ENCODE peak calls at places on chromosomes 1 and 21, in nine cellular contexts. H, D, I, J, F, X, E, C and B are unnamed samples. For H3K4me1, the result is how much of the 10 kb centered on the place peaks cover.

GRCh38 chr1:242784807-242785206 is 260.3 kb upstream of the PLD5 start:
- DNase-seq in H (no peak), D (no peak), I (no peak), J (no peak), F (no peak), X (peak), E (no peak), C (no peak), B (no peak)

GRCh38 chr1:157112186-157112867 is 12.7 kb upstream of the ETV3L start:
- DNase-seq in H (no peak), D (no peak), I (no peak), J (no peak), F (no peak), X (no peak), E (no peak), C (peak), B (no peak)

GRCh38 chr1:7258622-7259135 is 473.4 kb downstream of the CAMTA1 start:
- DNase-seq in H (no peak), D (no peak), I (no peak), J (no peak), F (no peak), X (no peak), E (peak), C (peak), B (no peak)

GRCh38 chr1:113684153-113684541 is 75.1 kb downstream of the PHTF1 start:
- DNase-seq in H (no peak), D (no peak), I (no peak), J (no peak), F (peak), X (no peak), E (peak), C (peak), B (no peak)

GRCh38 chr1:182185147-182185546 is 123.6 kb upstream of the ZNF648 start:
- DNase-seq in H (no peak), D (no peak), I (no peak), J (no peak), F (no peak), X (no peak), E (no peak), C (no peak), B (no peak)

GRCh38 chr1:16617101-16617727 is 3.9 kb upstream of the NBPF1 start:
- DNase-seq in H (peak), D (no peak), I (peak), J (no peak), F (peak), X (no peak), E (peak), C (peak), B (no peak)

GRCh38 chr1:209198926-209199325 is 384.6 kb upstream of the CAMK1G start:
- DNase-seq in H (no peak), D (no peak), I (no peak), J (no peak), F (no peak), X (no peak), E (no peak), C (no peak), B (no peak)

GRCh38 chr21:17089121-17089520 is 423.7 kb upstream of the CXADR start:
- DNase-seq in H (no peak), D (no peak), I (no peak), J (no peak), F (no peak), X (peak), E (no peak), C (no peak), B (no peak)

GRCh38 chr1:168348146-168348709 is 67.6 kb downstream of the TBX19 start:
- DNase-seq in H (no peak), D (peak), I (no peak), J (no peak), F (no peak), X (no peak), E (no peak), C (no peak), B (no peak)

GRCh38 chr1:236507022-236507700 is 16.6 kb upstream of the LGALS8 start:
- DNase-seq in H (no peak), D (no peak), I (no peak), J (no peak), F (no peak), X (peak), E (no peak), C (no peak), B (no peak)

GRCh38 chr1:70090875-70091274 is 114.5 kb downstream of the LRRC40 start:
- DNase-seq in H (no peak), D (no peak), I (no peak), J (no peak), F (no peak), X (peak), E (no peak), C (no peak), B (peak)

GRCh38 chr21:26388731-26389231 is 184.3 kb downstream of the CYYR1 start:
- DNase-seq in H (no peak), D (no peak), I (no peak), J (no peak), F (no peak), X (peak), E (no peak), C (no peak), B (peak)

DNA sequence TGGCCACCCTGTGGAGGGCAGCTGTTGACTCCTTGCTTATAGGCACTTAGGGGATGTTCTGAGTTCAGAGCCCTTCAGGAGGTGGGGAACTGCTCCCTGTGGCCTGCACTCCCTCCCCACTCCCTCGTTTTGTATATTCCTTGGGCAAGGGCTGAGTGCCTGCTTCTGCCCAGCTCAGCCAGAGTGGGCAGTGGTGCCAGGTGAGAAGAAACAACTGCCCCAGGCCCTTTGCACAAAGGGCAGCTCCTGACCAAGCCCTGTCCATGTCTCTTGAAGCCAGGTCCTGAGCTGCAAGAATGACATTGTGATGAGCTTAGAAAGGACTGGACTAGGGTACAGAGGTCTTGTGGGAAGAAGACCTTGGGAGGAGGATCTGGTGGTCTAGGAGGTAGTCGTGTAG is 2.2 kb downstream of the AGTRAP start:
- DNase-seq in H (no peak), D (no peak), I (no peak), J (no peak), F (no peak), X (no peak), E (no peak), C (no peak), B (no peak)
- H3K4me1 ChIP-seq in H (under half), D (under half), I (under half), J (under half), F (under half), X (under half), E (under half), C (under half), B (under half)

GRCh38 chr1:14149431-14149830 is 449.1 kb upstream of the KAZN start:
- DNase-seq in H (no peak), D (peak), I (peak), J (no peak), F (no peak), X (no peak), E (no peak), C (no peak), B (no peak)
- TF ChIP-seq CTCF in H (peak), D (peak), I (peak), J (no peak), F (no peak), X (no peak), E (no peak), C (no peak), B (peak)

DNA sequence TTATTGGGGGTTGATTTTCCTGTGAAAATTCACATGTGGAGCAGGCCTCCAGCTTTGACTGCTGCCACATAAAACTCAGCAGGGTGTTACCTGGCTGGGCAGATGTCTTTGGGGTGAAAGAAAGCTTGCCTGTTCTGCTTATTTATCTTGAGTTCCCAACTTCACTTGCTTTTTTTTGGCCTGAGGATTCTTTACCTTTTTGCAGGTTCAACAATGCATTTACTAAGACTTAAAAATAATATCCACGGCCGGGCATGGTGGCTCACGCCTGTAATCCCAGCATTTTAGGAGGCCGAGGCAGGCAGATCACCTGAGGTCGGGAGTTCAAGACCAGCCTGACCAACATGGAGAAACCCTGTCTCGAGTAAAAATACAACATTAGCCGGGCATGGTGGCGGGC is 509.1 kb downstream of the KIF26B start:
- DNase-seq in H (no peak), D (no peak), I (no peak), J (no peak), F (no peak), X (no peak), E (no peak), C (no peak), B (no peak)
- H3K4me1 ChIP-seq in H (under half), D (under half), I (under half), J (under half), F (under half), X (under half), E (under half), C (under half), B (under half)

GRCh38 chr1:47191940-47192457 is 2.2 kb upstream of the PDZK1IP1 start:
- DNase-seq in H (peak), D (no peak), I (no peak), J (no peak), F (no peak), X (no peak), E (peak), C (peak), B (no peak)
- TF ChIP-seq CTCF in H (no peak), D (no peak), I (no peak), J (no peak), F (no peak), X (no peak), E (no peak), C (no peak), B (no peak)

GRCh38 chr1:153959454-153959853 is 1.0 kb upstream of the CRTC2 start:
- DNase-seq in H (no peak), D (no peak), I (no peak), J (no peak), F (no peak), X (no peak), E (no peak), C (no peak), B (no peak)
- H3K4me1 ChIP-seq in H (under half), D (under half), I (under half), J (under half), F (under half), X (under half), E (under half), C (half or more), B (under half)

GRCh38 chr1:1239247-1239623 is 7.2 kb downstream of the B3GALT6 start:
- DNase-seq in H (no peak), D (no peak), I (no peak), J (no peak), F (no peak), X (no peak), E (no peak), C (no peak), B (no peak)
- TF ChIP-seq CTCF in H (no peak), D (no peak), I (no peak), J (no peak), F (no peak), X (no peak), E (no peak), C (no peak), B (no peak)

GRCh38 chr1:161768986-161769672 is 3.0 kb downstream of the ATF6 start:
- DNase-seq in H (no peak), D (no peak), I (no peak), J (no peak), F (no peak), X (no peak), E (no peak), C (no peak), B (no peak)

GRCh38 chr1:161770250-161770649 is 4.1 kb downstream of the ATF6 start:
- DNase-seq in H (no peak), D (no peak), I (no peak), J (no peak), F (no peak), X (no peak), E (no peak), C (no peak), B (no peak)

GRCh38 chr1:161771166-161771565 is 5.0 kb downstream of the ATF6 start:
- DNase-seq in H (no peak), D (no peak), I (no peak), J (no peak), F (no peak), X (no peak), E (no peak), C (no peak), B (no peak)

GRCh38 chr1:161766102-161766981 is at the start of gene ATF6:
- DNase-seq in H (peak), D (peak), I (peak), J (peak), F (peak), X (peak), E (peak), C (peak), B (peak)

GRCh38 chr1:161768461-161768860 is 2.3 kb downstream of the ATF6 start:
- DNase-seq in H (no peak), D (no peak), I (no peak), J (no peak), F (no peak), X (no peak), E (no peak), C (no peak), B (no peak)
- H3K4me1 ChIP-seq in H (under half), D (under half), I (under half), J (under half), F (under half), X (under half), E (under half), C (under half), B (under half)